ENCODE peak calls at places on chromosomes 4 and X, in five cellular contexts. One of them, this sample, is unnamed.

GRCh38 chrX:110242371-110242770 is 75.5 kb downstream of the AMMECR1 start:
- DNase-seq in K562: no peak
- DNase-seq in heart left ventricle: no peak
- DNase-seq in activated B cell treated with CpG ODN at 0.5 μM for 24 hours: no peak
- DNase-seq in mesothelial cell of epicardium: no peak
- DNase-seq in this sample: no peak

GRCh38 chrX:137999071-137999470 is 433.1 kb downstream of the ZIC3 start:
- DNase-seq in K562: no peak
- DNase-seq in activated B cell treated with CpG ODN at 0.5 μM for 24 hours: no peak
- DNase-seq in heart left ventricle: no peak
- DNase-seq in mesothelial cell of epicardium: no peak
- DNase-seq in this sample: no peak

GRCh38 chrX:48896611-48897011 is 957 bp downstream of the TIMM17B start:
- DNase-seq in activated B cell treated with CpG ODN at 0.5 μM for 24 hours: no peak
- DNase-seq in mesothelial cell of epicardium: no peak
- DNase-seq in heart left ventricle: no peak
- DNase-seq in K562: peak
- DNase-seq in this sample: no peak

GRCh38 chr4:85399270-85399669 is 75.7 kb upstream of the ARHGAP24 start:
- DNase-seq in heart left ventricle: no peak
- DNase-seq in K562: no peak
- DNase-seq in activated B cell treated with CpG ODN at 0.5 μM for 24 hours: no peak
- DNase-seq in mesothelial cell of epicardium: no peak
- DNase-seq in this sample: no peak

GRCh38 chr4:28966982-28967381 is 1753.2 kb upstream of the PCDH7 start:
- DNase-seq in K562: no peak
- DNase-seq in heart left ventricle: no peak
- DNase-seq in activated B cell treated with CpG ODN at 0.5 μM for 24 hours: no peak
- DNase-seq in mesothelial cell of epicardium: no peak
- DNase-seq in this sample: no peak

GRCh38 chr4:25376754-25377571 is at the start of gene ANAPC4:
- DNase-seq in heart left ventricle: peak
- DNase-seq in mesothelial cell of epicardium: peak
- DNase-seq in activated B cell treated with CpG ODN at 0.5 μM for 24 hours: peak
- DNase-seq in K562: peak
- DNase-seq in this sample: peak

GRCh38 chr4:57588557-57588956 is 478.4 kb upstream of the IGFBP7 start:
- DNase-seq in activated B cell treated with CpG ODN at 0.5 μM for 24 hours: no peak
- DNase-seq in mesothelial cell of epicardium: no peak
- DNase-seq in K562: no peak
- DNase-seq in heart left ventricle: no peak
- DNase-seq in this sample: no peak

GRCh38 chr4:8591114-8591513 is 1.5 kb upstream of the CPZ start:
- DNase-seq in K562: no peak
- DNase-seq in activated B cell treated with CpG ODN at 0.5 μM for 24 hours: no peak
- DNase-seq in heart left ventricle: no peak
- DNase-seq in mesothelial cell of epicardium: no peak
- DNase-seq in this sample: no peak

DNA sequence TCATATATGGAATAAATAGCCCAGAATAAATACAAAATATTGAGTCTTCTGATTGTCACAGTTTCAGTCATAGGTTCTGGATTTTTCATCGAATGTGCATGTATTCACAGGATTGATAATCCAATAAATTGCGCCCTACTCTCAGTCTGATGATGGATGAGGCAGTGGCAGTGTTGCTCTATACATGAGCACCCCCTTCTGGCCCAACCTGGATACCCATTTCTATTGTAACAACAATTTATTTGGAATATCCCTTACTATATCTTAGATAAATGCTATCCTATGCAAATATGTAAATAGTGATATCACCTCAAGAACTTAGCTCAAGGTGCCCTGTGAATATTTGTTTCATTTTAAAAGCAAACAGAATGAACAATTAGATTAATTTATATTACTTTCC is 733.7 kb upstream of the PABPC4L start:
- DNase-seq in heart left ventricle: no peak
- DNase-seq in K562: peak
- DNase-seq in mesothelial cell of epicardium: no peak
- DNase-seq in activated B cell treated with CpG ODN at 0.5 μM for 24 hours: no peak
- DNase-seq in this sample: no peak
- TF ChIP-seq CTCF in heart left ventricle: peak
- TF ChIP-seq CTCF in K562: peak
- TF ChIP-seq CTCF in mesothelial cell of epicardium: peak
- TF ChIP-seq CTCF in activated B cell treated with CpG ODN at 0.5 μM for 24 hours: no peak
- TF ChIP-seq CTCF in this sample: peak

DNA sequence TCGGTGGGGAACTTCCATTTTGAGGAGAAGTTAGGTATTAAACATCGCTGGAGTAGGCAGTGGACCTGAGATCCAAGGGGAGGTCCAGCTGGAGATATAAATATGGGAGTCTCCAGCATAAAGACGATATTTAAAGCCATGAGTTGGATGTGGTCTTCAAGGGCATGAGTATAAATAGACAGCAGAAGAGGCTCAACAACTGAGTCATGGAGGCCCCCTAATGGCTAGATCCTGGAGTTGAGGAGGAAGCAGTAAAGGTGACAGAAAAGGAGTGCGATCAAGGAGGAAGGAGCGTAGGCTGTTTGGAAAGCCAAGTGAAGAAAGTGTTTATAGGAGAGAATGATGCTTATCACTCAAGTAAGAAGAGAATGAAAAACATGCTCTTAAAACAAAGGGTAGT is 18.1 kb upstream of the APBB2 start:
- DNase-seq in activated B cell treated with CpG ODN at 0.5 μM for 24 hours: no peak
- DNase-seq in K562: no peak
- DNase-seq in heart left ventricle: no peak
- DNase-seq in mesothelial cell of epicardium: no peak
- DNase-seq in this sample: no peak
- TF ChIP-seq CTCF in activated B cell treated with CpG ODN at 0.5 μM for 24 hours: no peak
- TF ChIP-seq CTCF in K562: peak
- TF ChIP-seq CTCF in heart left ventricle: no peak
- TF ChIP-seq CTCF in mesothelial cell of epicardium: no peak
- TF ChIP-seq CTCF in this sample: no peak

GRCh38 chr4:143512978-143513313 is 556 bp upstream of the SMARCA5 start:
- DNase-seq in heart left ventricle: no peak
- DNase-seq in mesothelial cell of epicardium: no peak
- DNase-seq in activated B cell treated with CpG ODN at 0.5 μM for 24 hours: no peak
- DNase-seq in K562: no peak
- DNase-seq in this sample: no peak
- TF ChIP-seq CTCF in heart left ventricle: no peak
- TF ChIP-seq CTCF in mesothelial cell of epicardium: no peak
- TF ChIP-seq CTCF in activated B cell treated with CpG ODN at 0.5 μM for 24 hours: no peak
- TF ChIP-seq CTCF in K562: no peak
- TF ChIP-seq CTCF in this sample: no peak

DNA sequence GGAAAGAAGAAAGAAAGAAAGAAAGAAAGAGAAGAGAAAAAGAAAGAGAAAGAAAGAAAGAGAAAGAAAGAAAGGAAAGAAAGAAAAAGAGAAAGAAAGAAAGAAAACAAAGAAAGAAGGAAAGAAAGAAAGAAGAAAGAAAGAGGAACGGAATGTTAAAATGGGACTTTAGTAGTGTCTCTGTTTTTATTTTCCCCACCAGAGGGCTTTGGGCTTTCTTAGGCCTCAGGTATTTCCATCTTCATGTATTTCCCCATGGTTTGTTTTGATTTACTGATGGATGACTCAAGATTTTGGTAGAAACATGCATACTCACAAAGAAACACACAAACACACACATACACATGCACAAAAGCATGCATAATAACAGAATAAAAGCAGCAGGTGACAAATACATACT is 181.2 kb downstream of the AFF2 start:
- DNase-seq in heart left ventricle: no peak
- DNase-seq in K562: no peak
- DNase-seq in activated B cell treated with CpG ODN at 0.5 μM for 24 hours: no peak
- DNase-seq in mesothelial cell of epicardium: no peak
- DNase-seq in this sample: no peak
- TF ChIP-seq CTCF in heart left ventricle: no peak
- TF ChIP-seq CTCF in K562: no peak
- TF ChIP-seq CTCF in activated B cell treated with CpG ODN at 0.5 μM for 24 hours: no peak
- TF ChIP-seq CTCF in mesothelial cell of epicardium: no peak
- TF ChIP-seq CTCF in this sample: peak

DNA sequence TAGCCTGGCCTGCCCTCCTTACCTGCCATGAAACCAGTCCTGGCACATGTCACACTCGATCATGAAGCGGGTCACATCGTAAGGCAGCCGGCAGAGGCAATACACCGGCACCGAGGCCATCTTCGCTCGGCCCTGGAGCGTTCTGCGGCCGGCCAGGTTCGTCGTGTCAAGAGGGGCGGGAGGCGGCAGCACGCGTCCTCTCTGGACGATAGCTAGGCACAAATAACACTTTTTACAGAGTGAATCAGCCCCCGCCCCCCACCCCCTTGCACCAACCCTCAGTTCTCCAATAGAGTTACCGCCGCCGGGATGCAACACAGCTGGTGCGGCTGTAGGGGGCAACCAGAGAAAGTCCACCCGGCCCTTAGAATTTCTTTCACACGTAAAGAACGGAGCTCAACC is 1.7 kb downstream of the PHF8 start:
- DNase-seq in K562: peak
- DNase-seq in activated B cell treated with CpG ODN at 0.5 μM for 24 hours: peak
- DNase-seq in mesothelial cell of epicardium: no peak
- DNase-seq in heart left ventricle: peak
- DNase-seq in this sample: no peak
- TF ChIP-seq CTCF in K562: peak
- TF ChIP-seq CTCF in activated B cell treated with CpG ODN at 0.5 μM for 24 hours: no peak
- TF ChIP-seq CTCF in mesothelial cell of epicardium: no peak
- TF ChIP-seq CTCF in heart left ventricle: no peak
- TF ChIP-seq CTCF in this sample: peak

GRCh38 chr4:40301592-40301991 is 33.5 kb upstream of the CHRNA9 start:
- DNase-seq in mesothelial cell of epicardium: no peak
- DNase-seq in K562: no peak
- DNase-seq in activated B cell treated with CpG ODN at 0.5 μM for 24 hours: peak
- DNase-seq in heart left ventricle: no peak
- DNase-seq in this sample: no peak
- TF ChIP-seq CTCF in mesothelial cell of epicardium: no peak
- TF ChIP-seq CTCF in K562: no peak
- TF ChIP-seq CTCF in activated B cell treated with CpG ODN at 0.5 μM for 24 hours: no peak
- TF ChIP-seq CTCF in heart left ventricle: no peak
- TF ChIP-seq CTCF in this sample: no peak

This sample was measured in type B pancreatic cell.